ENCODE peak calls at places on chromosome X, in six cellular contexts. J, R, Z, C, I and K are unnamed samples.
A peak's percentile ranks its signal among the peaks of the same experiment; 100 is the strongest.

GRCh38 chrX:121649414-121649813 is 602.0 kb downstream of the GLUD2 start:
- DNase-seq in J (no peak), R (no peak), Z (no peak), C (no peak), I (no peak), K (no peak)

GRCh38 chrX:31702208-31702607 is 630.4 kb upstream of the FTHL17 start:
- DNase-seq in J (no peak), R (no peak), Z (no peak), C (no peak), I (no peak), K (no peak)

GRCh38 chrX:31500920-31501319 is 429.1 kb upstream of the FTHL17 start:
- DNase-seq in J (no peak), R (no peak), Z (no peak), C (no peak), I (no peak), K (no peak)

GRCh38 chrX:40931921-40932320 is 153.3 kb upstream of the USP9X start:
- DNase-seq in J (no peak), R (no peak), Z (no peak), C (no peak), I (no peak), K (no peak)

GRCh38 chrX:38985375-38985774 is 184.1 kb downstream of the MID1IP1 start:
- DNase-seq in J (no peak), R (peak; percentile 14), Z (peak; percentile 6), C (no peak), I (no peak), K (peak; percentile 8)

GRCh38 chrX:102154900-102155805 is 624 bp downstream of the BEX5 start:
- DNase-seq in J (no peak), R (no peak), Z (no peak), C (no peak), I (no peak), K (no peak)

GRCh38 chrX:68146054-68146453 is 287.2 kb downstream of the OPHN1 start:
- DNase-seq in J (no peak), R (no peak), Z (no peak), C (peak; percentile 39), I (no peak), K (no peak)

GRCh38 chrX:57135287-57135686 is 1.9 kb downstream of the SPIN2A start:
- DNase-seq in J (no peak), R (peak; percentile 33), Z (no peak), C (no peak), I (no peak), K (no peak)

GRCh38 chrX:111039606-111040005 is 56.4 kb upstream of the PAK3 start:
- DNase-seq in J (no peak), R (no peak), Z (no peak), C (no peak), I (no peak), K (no peak)

GRCh38 chrX:34053931-34054330 is 78.2 kb downstream of the FAM47A start:
- DNase-seq in J (no peak), R (no peak), Z (no peak), C (no peak), I (no peak), K (no peak)
- TF ChIP-seq TAF1 in J (no peak), R (no peak), Z (no peak), C (no peak), I (no peak), K (no peak)

DNA sequence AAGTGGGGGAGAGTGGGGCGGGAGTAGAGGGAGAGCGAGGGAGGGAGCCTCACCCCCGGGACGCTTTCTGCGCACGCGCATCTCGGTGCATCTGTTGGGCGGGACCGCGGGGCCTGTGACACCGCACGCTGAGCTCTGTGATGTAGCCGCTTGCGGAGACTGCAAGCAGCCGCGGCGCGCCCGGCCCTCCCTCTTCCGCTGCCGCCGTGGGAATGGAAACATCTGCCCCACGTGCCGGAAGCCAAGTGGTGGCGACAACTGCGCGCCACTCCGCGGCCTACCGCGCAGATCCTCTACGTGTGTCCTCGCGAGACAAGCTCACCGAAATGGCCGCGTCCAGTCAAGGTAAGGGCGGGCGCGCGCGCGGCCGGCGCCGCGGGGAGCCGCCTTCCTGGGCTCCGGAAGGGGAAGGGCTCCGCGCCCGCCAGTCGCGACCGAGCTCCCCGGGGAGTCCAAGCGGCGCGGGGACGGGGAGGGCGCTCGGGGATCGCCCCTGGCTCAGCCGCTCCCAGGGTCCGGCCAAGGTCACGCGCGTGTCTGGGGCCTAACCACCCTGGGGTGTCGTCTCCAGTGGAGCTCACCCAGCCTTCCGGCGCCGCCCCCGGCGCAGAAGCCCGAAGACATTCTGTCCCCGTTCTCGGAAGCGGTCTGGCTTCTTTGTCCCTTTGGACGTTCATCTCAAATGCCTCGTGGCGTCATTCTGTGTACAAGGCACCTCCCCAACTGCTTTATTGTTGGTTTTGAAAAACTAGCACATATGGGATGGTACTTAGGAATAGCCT is at the start of gene FUNDC2:
- DNase-seq in J (peak; percentile 46), R (peak; percentile 94), Z (peak; percentile 56), C (peak; percentile 87), I (peak; percentile 80), K (peak; percentile 52)
- TF ChIP-seq POLR2A in J (peak; percentile 60), R (peak; percentile 83), Z (peak; percentile 70), C (peak; percentile 83), I (peak; percentile 88), K (peak; percentile 73)

GRCh38 chrX:46628406-46629371 is 55.1 kb downstream of the CHST7 start:
- DNase-seq in J (no peak), R (no peak), Z (no peak), C (no peak), I (peak; percentile 91), K (peak; percentile 23)
- TF ChIP-seq POLR2AphosphoS5 in J (no peak), R (no peak), Z (peak; percentile 45), C (no peak), I (peak; percentile 39), K (no peak)

GRCh38 chrX:19563327-19563726 is 48.0 kb upstream of the MAP3K15 start:
- DNase-seq in J (no peak), R (no peak), Z (no peak), C (no peak), I (peak; percentile 33), K (no peak)
- TF ChIP-seq TAF1 in J (no peak), R (no peak), Z (no peak), C (no peak), I (no peak), K (no peak)

GRCh38 chrX:142977128-142977914 is 48.4 kb upstream of the SPANXN4 start:
- DNase-seq in J (no peak), R (no peak), Z (no peak), C (no peak), I (peak; percentile 78), K (no peak)
- TF ChIP-seq POLR2A in J (no peak), R (no peak), Z (peak; percentile 60), C (no peak), I (peak; percentile 29), K (no peak)

DNA sequence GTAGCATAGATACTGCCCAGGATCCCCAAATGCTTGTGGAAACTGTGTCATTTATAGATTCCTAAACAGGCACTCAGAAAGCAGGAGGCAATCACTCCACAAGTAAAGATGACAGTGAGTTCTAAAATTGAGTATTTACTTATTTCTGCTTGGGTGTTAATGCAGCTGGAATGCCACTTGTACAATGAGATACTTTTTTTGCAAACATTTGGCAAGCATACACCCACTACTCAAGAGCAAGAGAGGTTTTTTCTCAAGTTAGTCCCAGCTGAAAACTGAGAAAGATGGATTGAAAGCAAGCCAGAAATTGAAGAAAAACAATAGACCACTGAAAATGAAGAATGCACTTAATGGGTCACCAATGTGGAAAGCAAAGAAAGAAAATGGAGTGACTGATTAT is 22.5 kb downstream of the GABRA3 start:
- DNase-seq in J (no peak), R (no peak), Z (no peak), C (no peak), I (no peak), K (no peak)
- TF ChIP-seq POLR2AphosphoS5 in J (no peak), R (no peak), Z (no peak), C (no peak), I (no peak), K (no peak)

DNA sequence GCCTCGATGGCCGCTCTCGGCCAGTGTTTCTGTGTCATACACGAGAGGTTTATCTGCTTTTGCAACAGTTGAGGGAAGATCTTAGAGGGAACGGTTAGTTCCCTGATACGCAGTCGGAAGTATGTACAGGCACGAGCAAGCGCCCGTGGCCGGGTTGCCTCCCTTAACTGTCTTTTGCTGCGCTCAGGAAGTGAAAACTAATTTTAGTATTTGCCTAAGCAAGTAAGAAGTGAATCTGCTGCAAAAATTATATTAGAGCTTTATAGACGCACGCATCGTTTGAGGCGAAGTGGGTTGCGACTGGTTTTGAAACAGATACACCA is 695 bp downstream of the MTM1 start:
- DNase-seq in J (no peak), R (no peak), Z (no peak), C (no peak), I (no peak), K (no peak)
- TF ChIP-seq TAF1 in J (no peak), R (no peak), Z (no peak), C (no peak), I (no peak), K (no peak)

GRCh38 chrX:154368630-154369452 is 5.6 kb downstream of the FLNA start:
- DNase-seq in J (no peak), R (peak; percentile 78), Z (peak; percentile 51), C (peak; percentile 66), I (peak; percentile 60), K (no peak)

GRCh38 chrX:154370300-154370881 is 4.0 kb downstream of the FLNA start:
- DNase-seq in J (no peak), R (peak; percentile 32), Z (no peak), C (no peak), I (no peak), K (no peak)

GRCh38 chrX:154367474-154368308 is 6.7 kb downstream of the FLNA start:
- DNase-seq in J (no peak), R (no peak), Z (no peak), C (no peak), I (no peak), K (no peak)

GRCh38 chrX:154370882-154371770 is 3.3 kb downstream of the FLNA start:
- DNase-seq in J (peak; percentile 56), R (peak; percentile 73), Z (peak; percentile 67), C (peak; percentile 85), I (peak; percentile 53), K (peak; percentile 65)

GRCh38 chrX:154369453-154370299 is 4.8 kb downstream of the FLNA start:
- DNase-seq in J (no peak), R (peak; percentile 59), Z (no peak), C (peak; percentile 87), I (peak; percentile 25), K (no peak)
- TF ChIP-seq POLR2A in J (peak; percentile 78), R (peak; percentile 58), Z (no peak), C (no peak), I (peak; percentile 11), K (no peak)

DNA sequence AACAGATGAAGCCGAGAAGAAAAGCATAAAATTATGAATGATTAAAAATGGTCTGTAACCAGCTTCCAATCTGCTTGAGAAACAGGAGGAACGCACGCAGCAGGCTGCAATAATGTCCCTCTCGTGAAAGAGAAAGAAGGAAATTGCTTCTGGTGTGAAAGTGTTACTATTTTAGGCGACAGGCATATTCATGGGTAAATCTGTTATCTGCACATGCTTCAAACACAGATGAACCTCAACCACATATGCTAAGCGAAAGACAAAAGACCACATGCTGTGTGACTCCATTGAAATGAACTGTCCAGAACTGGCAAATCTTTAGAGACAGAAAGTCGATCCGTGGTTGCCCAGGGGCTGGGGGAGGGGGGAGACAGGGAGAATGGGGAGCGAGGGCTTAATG is 3.4 kb downstream of the RS1 start:
- DNase-seq in J (no peak), R (no peak), Z (no peak), C (no peak), I (peak; percentile 19), K (no peak)
- TF ChIP-seq POLR2AphosphoS5 in J (no peak), R (no peak), Z (no peak), C (no peak), I (no peak), K (no peak)